ENCODE peak calls at places on chromosomes 6 and 20, in eight cellular contexts. O is CD4-positive, alpha-beta memory T cell; Q is tibial nerve; F is Panc1; G is CD4-positive, alpha-beta T cell; L is RWPE1; K is small intestine; M is psoas muscle. D is an unnamed sample.

GRCh38 chr6:153028963-153029362 is 26.5 kb upstream of the MTRF1L start:
- DNase-seq in O (no peak), Q (no peak), F (no peak), G (no peak), L (no peak), K (no peak), M (no peak), D (no peak)

GRCh38 chr20:17621229-17621968 is 51.5 kb downstream of the DSTN start:
- DNase-seq in O (no peak), Q (no peak), F (no peak), G (no peak), L (no peak), K (no peak), M (no peak), D (no peak)

GRCh38 chr20:58640446-58640845 is 10.6 kb upstream of the STX16 start:
- DNase-seq in O (no peak), Q (no peak), F (no peak), G (no peak), L (no peak), K (no peak), M (no peak), D (no peak)

GRCh38 chr6:127341471-127342202 is 1.8 kb downstream of the ECHDC1 start:
- DNase-seq in O (no peak), Q (no peak), F (no peak), G (no peak), L (no peak), K (peak; percentile 22), M (no peak), D (no peak)

GRCh38 chr6:29989211-29989610 is 46.9 kb downstream of the HLA-A start:
- DNase-seq in O (no peak), Q (no peak), F (no peak), G (no peak), L (no peak), K (no peak), M (no peak), D (no peak)

GRCh38 chr6:93685494-93685893 is 266.1 kb upstream of the EPHA7 start:
- DNase-seq in O (no peak), Q (no peak), F (no peak), G (no peak), L (no peak), K (no peak), M (no peak), D (no peak)

GRCh38 chr6:35219683-35220326 is 6.0 kb downstream of the SCUBE3 start:
- DNase-seq in O (no peak), Q (no peak), F (no peak), G (no peak), L (no peak), K (no peak), M (no peak), D (no peak)

GRCh38 chr20:50393242-50393641 is 116.9 kb upstream of the PTPN1 start:
- DNase-seq in O (no peak), Q (no peak), F (no peak), G (no peak), L (no peak), K (no peak), M (no peak), D (no peak)

GRCh38 chr6:45305546-45305945 is 22.6 kb upstream of the RUNX2 start:
- DNase-seq in O (no peak), Q (no peak), F (no peak), G (no peak), L (no peak), K (no peak), M (no peak), D (no peak)

GRCh38 chr20:25541676-25542075 is 43.7 kb downstream of the NINL start:
- DNase-seq in O (no peak), Q (no peak), F (no peak), G (no peak), L (no peak), K (no peak), M (no peak), D (no peak)

GRCh38 chr20:62088258-62089127 is 22.8 kb upstream of the TAF4 start:
- DNase-seq in O (no peak), Q (no peak), F (peak; percentile 97), G (no peak), L (peak; percentile 97), K (peak; percentile 62), M (no peak), D (no peak)

GRCh38 chr20:52105573-52106422 is 85.8 kb downstream of the ZFP64 start:
- DNase-seq in O (no peak), Q (no peak), F (no peak), G (no peak), L (peak; percentile 79), K (no peak), M (no peak), D (no peak)

GRCh38 chr20:35592339-35592960 is 23.2 kb upstream of the SPAG4 start:
- DNase-seq in O (no peak), Q (no peak), F (no peak), G (no peak), L (no peak), K (no peak), M (no peak), D (no peak)

GRCh38 chr6:154386848-154387717 is 30.5 kb upstream of the IPCEF1 start:
- DNase-seq in O (no peak), Q (no peak), F (no peak), G (no peak), L (peak; percentile 65), K (peak; percentile 62), M (no peak), D (no peak)

GRCh38 chr6:159977242-159978214 is 8.6 kb downstream of the IGF2R start:
- DNase-seq in O (no peak), Q (peak; percentile 56), F (no peak), G (no peak), L (no peak), K (no peak), M (peak; percentile 55), D (no peak)

GRCh38 chr20:54219751-54220426 is 12.0 kb downstream of the PFDN4 start:
- DNase-seq in O (no peak), Q (no peak), F (no peak), G (no peak), L (peak; percentile 70), K (peak; percentile 26), M (no peak), D (peak; percentile 12)

GRCh38 chr6:148520109-148520841 is 177.6 kb downstream of the SASH1 start:
- DNase-seq in O (no peak), Q (no peak), F (no peak), G (no peak), L (no peak), K (no peak), M (no peak), D (no peak)

DNA sequence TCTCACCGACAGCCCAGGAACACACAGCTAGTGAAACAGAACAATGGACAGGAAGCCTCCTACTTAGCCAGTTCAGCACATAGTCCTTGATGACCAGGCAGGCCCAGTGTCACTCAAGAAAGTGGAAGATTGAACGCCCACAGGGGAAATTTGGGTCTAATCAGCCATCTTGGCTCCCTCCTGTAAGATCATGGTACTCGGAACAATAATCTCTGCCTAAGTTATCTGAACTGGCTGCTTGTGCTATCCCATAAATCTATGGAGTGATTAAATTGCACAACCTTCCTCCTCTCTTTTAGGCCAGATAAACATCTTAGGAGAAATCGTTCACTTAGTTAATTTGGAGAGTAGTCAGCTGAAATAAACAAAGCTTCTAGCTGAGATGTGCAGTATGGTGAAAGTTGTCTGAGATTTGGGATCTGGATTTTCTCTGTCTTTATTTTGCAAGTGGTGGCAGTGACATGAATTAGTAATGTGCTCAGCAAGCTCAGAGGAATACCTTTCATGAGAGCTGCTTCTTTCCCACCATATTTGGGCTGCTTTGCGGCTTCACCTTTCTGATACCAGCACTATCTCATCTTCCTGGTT is 146.9 kb downstream of the MTFR2 start:
- DNase-seq in O (no peak), Q (no peak), F (no peak), G (no peak), L (no peak), K (no peak), M (no peak), D (no peak)
- H3K27ac ChIP-seq in O (no peak overlapping the region), Q (no peak overlapping the region), F (no peak overlapping the region), G (no peak overlapping the region), L (no peak overlapping the region), K (peak overlapping the region; percentile 75), M (peak overlapping the region; percentile 63), D (peak overlapping the region; percentile 78)

DNA sequence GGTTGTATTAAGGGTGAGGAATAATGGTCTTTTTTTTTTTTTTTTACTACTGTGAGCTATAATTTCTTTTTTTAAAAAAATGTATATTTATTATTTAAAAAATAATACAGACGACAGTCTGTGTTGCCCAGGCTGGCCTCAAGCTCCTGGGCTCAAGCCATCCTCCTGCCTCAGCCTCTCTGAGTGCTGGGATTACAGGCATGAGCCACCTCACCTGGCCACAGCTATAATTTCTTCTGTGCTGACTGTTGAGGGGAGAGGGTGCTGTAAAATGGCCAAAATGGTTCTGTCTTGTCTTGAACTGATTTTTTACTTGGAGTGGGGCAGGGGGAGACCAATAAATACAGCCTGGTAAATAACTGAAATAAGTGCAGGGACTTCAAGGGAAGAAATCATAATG is 3.6 kb downstream of the SRSF3 start:
- DNase-seq in O (no peak), Q (no peak), F (no peak), G (no peak), L (no peak), K (no peak), M (no peak), D (no peak)
- H3K27ac ChIP-seq in O (peak overlapping the region; percentile 94), Q (peak overlapping the region; percentile 1), F (peak overlapping the region; percentile 62), G (peak overlapping the region; percentile 46), L (peak overlapping the region; percentile 47), K (no peak overlapping the region), M (peak overlapping the region; percentile 56), D (peak overlapping the region; percentile 22)

DNA sequence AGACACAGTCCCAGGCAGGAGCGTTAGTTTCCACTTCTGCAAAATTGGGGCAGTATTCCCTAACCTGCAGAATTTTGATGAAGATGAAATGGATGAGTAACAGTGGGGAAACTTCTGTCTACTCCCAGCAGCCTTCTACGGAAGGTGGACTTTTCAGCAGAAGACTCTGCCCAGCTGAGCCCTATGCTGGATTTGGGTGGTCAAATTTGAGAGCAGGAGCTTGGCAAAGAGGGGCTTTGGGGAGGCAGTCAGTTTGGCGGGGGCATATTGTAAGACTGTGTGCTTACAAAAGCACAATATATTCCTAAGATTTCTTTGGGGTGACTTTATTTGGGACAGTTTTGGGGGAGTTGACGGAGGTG is 5.4 kb upstream of the SDCBP2 start:
- DNase-seq in O (no peak), Q (no peak), F (no peak), G (no peak), L (no peak), K (no peak), M (no peak), D (no peak)
- H3K27ac ChIP-seq in O (no peak overlapping the region), Q (no peak overlapping the region), F (no peak overlapping the region), G (no peak overlapping the region), L (peak overlapping the region; percentile 57), K (no peak overlapping the region), M (no peak overlapping the region), D (peak overlapping the region; percentile 64)

GRCh38 chr6:150868759-150869158 is 3.3 kb downstream of the MTHFD1L start:
- DNase-seq in O (no peak), Q (no peak), F (no peak), G (no peak), L (no peak), K (no peak), M (no peak), D (no peak)

GRCh38 chr6:150865406-150866146 is at the start of gene MTHFD1L:
- DNase-seq in O (peak; percentile 68), Q (peak; percentile 38), F (no peak), G (peak; percentile 59), L (peak; percentile 88), K (peak; percentile 67), M (peak; percentile 72), D (no peak)

GRCh38 chr6:150866147-150867073 is 908 bp downstream of the MTHFD1L start:
- DNase-seq in O (peak; percentile 73), Q (peak; percentile 57), F (no peak), G (peak; percentile 71), L (peak; percentile 82), K (peak; percentile 56), M (peak; percentile 83), D (no peak)

GRCh38 chr6:150865043-150865405 is 478 bp upstream of the MTHFD1L start:
- DNase-seq in O (no peak), Q (no peak), F (no peak), G (no peak), L (no peak), K (no peak), M (no peak), D (no peak)

GRCh38 chr6:150867117-150867516 is 1.6 kb downstream of the MTHFD1L start:
- DNase-seq in O (no peak), Q (no peak), F (no peak), G (no peak), L (no peak), K (no peak), M (no peak), D (no peak)
- H3K27ac ChIP-seq in O (no peak overlapping the region), Q (peak overlapping the region; percentile 84), F (peak overlapping the region; percentile 66), G (no peak overlapping the region), L (peak overlapping the region; percentile 89), K (peak overlapping the region; percentile 69), M (peak overlapping the region; percentile 38), D (no peak overlapping the region)

D was measured in caudate nucleus.